ENCODE peak calls at places on chromosomes 1 and 21, in five cellular contexts. One of them, this sample, is unnamed.

GRCh38 chr1:185112343-185112742 is 44.4 kb downstream of the TRMT1L start:
- DNase-seq in foreskin keratinocyte: no peak
- DNase-seq in pancreas: no peak
- DNase-seq in lower leg skin: no peak
- DNase-seq in H9: no peak
- DNase-seq in this sample: no peak

GRCh38 chr21:38712076-38712475 is 93.7 kb upstream of the ETS2 start:
- DNase-seq in foreskin keratinocyte: peak
- DNase-seq in pancreas: no peak
- DNase-seq in lower leg skin: no peak
- DNase-seq in H9: peak
- DNase-seq in this sample: no peak

GRCh38 chr1:92795166-92795565 is 10.3 kb upstream of the EVI5 start:
- DNase-seq in foreskin keratinocyte: no peak
- DNase-seq in pancreas: no peak
- DNase-seq in lower leg skin: no peak
- DNase-seq in H9: no peak
- DNase-seq in this sample: no peak

GRCh38 chr1:246343937-246344336 is 163.1 kb downstream of the SMYD3 start:
- DNase-seq in foreskin keratinocyte: no peak
- DNase-seq in pancreas: no peak
- DNase-seq in lower leg skin: no peak
- DNase-seq in H9: no peak
- DNase-seq in this sample: no peak

GRCh38 chr21:36887983-36888382 is 78.5 kb downstream of the HLCS start:
- DNase-seq in foreskin keratinocyte: no peak
- DNase-seq in pancreas: no peak
- DNase-seq in lower leg skin: no peak
- DNase-seq in H9: no peak
- DNase-seq in this sample: no peak

GRCh38 chr1:87048237-87048636 is 133.8 kb downstream of the HS2ST1 start:
- DNase-seq in foreskin keratinocyte: no peak
- DNase-seq in pancreas: no peak
- DNase-seq in lower leg skin: no peak
- DNase-seq in H9: no peak
- DNase-seq in this sample: no peak

GRCh38 chr1:183025782-183026774 is 2.9 kb downstream of the LAMC1 start:
- DNase-seq in foreskin keratinocyte: peak
- DNase-seq in pancreas: no peak
- DNase-seq in lower leg skin: no peak
- DNase-seq in H9: no peak
- DNase-seq in this sample: peak

GRCh38 chr1:13700521-13701273 is 709 bp downstream of the PRDM2 start:
- DNase-seq in foreskin keratinocyte: peak
- DNase-seq in pancreas: no peak
- DNase-seq in lower leg skin: peak
- DNase-seq in H9: peak
- DNase-seq in this sample: peak

GRCh38 chr1:183385746-183386145 is 32.4 kb downstream of the NMNAT2 start:
- DNase-seq in foreskin keratinocyte: peak
- DNase-seq in pancreas: no peak
- DNase-seq in lower leg skin: no peak
- DNase-seq in H9: no peak
- DNase-seq in this sample: no peak

GRCh38 chr21:28737671-28738279 is 254.9 kb downstream of the LTN1 start:
- DNase-seq in foreskin keratinocyte: peak
- DNase-seq in pancreas: no peak
- DNase-seq in lower leg skin: no peak
- DNase-seq in H9: no peak
- DNase-seq in this sample: no peak

GRCh38 chr1:236502972-236503639 is 20.7 kb upstream of the LGALS8 start:
- DNase-seq in foreskin keratinocyte: peak
- DNase-seq in pancreas: no peak
- DNase-seq in lower leg skin: no peak
- DNase-seq in H9: peak
- DNase-seq in this sample: no peak

GRCh38 chr1:206507395-206508129 is at the start of gene RASSF5:
- DNase-seq in foreskin keratinocyte: no peak
- DNase-seq in pancreas: peak
- DNase-seq in lower leg skin: peak
- DNase-seq in H9: peak
- DNase-seq in this sample: peak

GRCh38 chr1:209567788-209568187 is 15.7 kb upstream of the CAMK1G start:
- DNase-seq in foreskin keratinocyte: peak
- DNase-seq in pancreas: no peak
- DNase-seq in lower leg skin: no peak
- DNase-seq in H9: no peak
- DNase-seq in this sample: no peak

DNA sequence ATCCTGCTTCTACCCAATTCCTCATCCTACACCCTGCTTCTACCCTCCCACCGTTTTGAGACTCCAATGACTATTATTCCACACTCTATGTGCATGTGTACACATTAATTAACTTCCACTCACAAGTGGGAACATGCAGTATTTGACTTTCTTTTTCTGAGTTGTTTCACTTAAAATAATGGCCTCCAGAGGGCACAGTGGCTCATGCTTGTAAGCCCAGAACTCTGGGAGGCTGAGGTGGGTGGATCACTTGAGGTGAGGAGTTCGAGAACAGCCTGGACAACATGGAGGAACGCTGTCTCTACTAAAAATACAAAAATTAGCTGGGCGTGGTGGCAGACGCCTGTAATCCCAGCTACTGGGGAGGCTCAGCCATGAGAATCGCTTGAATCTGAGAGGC is 464.8 kb downstream of the PTBP2 start:
- DNase-seq in foreskin keratinocyte: no peak
- DNase-seq in pancreas: no peak
- DNase-seq in lower leg skin: no peak
- DNase-seq in H9: peak
- DNase-seq in this sample: no peak
- TF ChIP-seq CTCF in foreskin keratinocyte: peak
- TF ChIP-seq CTCF in pancreas: no peak
- TF ChIP-seq CTCF in lower leg skin: no peak
- TF ChIP-seq CTCF in H9: peak
- TF ChIP-seq CTCF in this sample: peak

DNA sequence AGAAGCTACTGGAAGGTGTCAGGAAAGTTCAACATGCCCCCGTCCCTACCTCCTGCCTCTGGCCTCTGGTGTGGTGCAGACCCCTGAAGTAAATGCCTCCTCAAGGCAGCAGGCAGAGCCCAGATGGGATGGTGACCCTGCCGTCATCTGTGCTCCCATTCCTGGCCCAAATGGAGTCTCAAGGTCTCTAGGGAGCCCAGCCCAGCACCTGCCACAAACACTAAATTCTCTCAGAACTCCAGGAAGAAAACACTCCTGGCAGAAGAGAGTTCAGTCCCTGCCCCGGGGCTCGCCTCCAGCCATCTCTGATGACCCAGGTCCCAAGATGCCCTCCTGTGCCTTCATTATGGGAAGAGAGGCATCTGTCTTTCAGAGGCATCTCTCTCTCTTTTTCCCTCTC is 261.6 kb upstream of the TMEM51 start:
- DNase-seq in foreskin keratinocyte: no peak
- DNase-seq in pancreas: no peak
- DNase-seq in lower leg skin: no peak
- DNase-seq in H9: no peak
- DNase-seq in this sample: no peak
- TF ChIP-seq CTCF in foreskin keratinocyte: no peak
- TF ChIP-seq CTCF in pancreas: no peak
- TF ChIP-seq CTCF in lower leg skin: no peak
- TF ChIP-seq CTCF in H9: no peak
- TF ChIP-seq CTCF in this sample: no peak

DNA sequence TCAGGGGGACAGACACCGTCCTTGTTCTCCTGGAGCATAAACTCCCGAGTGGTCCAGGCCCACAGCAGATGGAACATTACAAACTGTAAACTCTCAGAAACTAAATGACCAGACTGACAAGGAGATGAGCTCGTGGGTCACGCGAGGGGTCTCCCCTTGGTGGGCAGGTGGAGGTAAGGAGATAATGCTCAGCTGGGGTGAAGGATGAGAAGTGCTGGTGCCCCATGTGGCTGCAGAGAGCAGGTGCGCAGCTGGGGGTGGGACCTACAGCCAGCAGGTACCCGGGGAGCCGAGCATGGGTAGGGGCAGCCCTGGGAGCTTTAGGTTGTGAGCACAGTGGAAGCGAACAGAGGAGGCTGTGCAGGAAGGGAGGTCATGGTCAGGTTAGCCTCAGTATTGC is 40.1 kb downstream of the AJAP1 start:
- DNase-seq in foreskin keratinocyte: no peak
- DNase-seq in pancreas: no peak
- DNase-seq in lower leg skin: no peak
- DNase-seq in H9: peak
- DNase-seq in this sample: no peak
- TF ChIP-seq CTCF in foreskin keratinocyte: peak
- TF ChIP-seq CTCF in pancreas: no peak
- TF ChIP-seq CTCF in lower leg skin: no peak
- TF ChIP-seq CTCF in H9: peak
- TF ChIP-seq CTCF in this sample: no peak

GRCh38 chr1:12437629-12438028 is 180.4 kb downstream of the DHRS3 start:
- DNase-seq in foreskin keratinocyte: no peak
- DNase-seq in pancreas: no peak
- DNase-seq in lower leg skin: no peak
- DNase-seq in H9: no peak
- DNase-seq in this sample: no peak
- TF ChIP-seq CTCF in foreskin keratinocyte: no peak
- TF ChIP-seq CTCF in pancreas: no peak
- TF ChIP-seq CTCF in lower leg skin: no peak
- TF ChIP-seq CTCF in H9: no peak
- TF ChIP-seq CTCF in this sample: no peak

DNA sequence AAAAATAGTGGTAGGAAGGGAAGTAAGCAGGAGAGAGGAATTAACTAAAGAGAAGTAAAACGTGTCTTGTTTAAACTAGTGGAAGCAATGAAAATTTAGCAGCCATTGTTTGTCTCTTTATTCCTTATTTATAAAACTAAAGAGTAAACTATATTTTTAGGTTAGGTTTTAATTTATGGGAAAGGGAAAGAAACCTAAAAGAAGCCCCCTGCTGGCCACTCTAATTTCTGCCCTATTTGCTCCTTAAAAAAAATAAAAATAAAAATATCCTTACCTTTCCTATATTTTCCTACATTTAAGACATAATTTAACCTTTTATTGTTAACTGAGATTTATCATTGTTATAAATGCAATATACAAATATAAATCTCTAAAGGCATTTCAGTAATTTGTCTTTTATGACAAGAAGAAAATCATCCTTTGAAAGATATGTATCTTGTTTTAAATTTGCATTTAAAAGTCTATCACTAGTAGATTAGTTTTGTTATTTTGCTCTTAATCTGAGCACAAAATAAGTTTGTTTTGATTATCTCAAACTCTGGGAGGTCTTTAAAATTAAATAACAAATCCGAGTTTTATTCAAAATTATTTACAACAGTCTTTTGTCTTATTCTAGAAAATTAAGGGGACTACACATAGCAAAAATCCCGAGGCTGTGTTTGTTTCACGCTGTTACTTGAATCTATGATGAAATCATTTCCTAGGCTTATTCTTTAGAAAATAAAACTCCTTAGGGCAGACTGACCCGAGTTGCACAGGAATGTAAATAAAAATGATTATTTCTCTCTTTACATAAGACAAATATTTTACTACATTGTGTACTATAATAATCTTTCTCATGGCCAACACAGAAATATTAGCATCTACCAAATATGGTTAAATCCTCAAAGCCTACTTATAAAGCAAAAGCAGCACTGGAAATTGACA is 201.7 kb downstream of the NRIP1 start:
- DNase-seq in foreskin keratinocyte: no peak
- DNase-seq in pancreas: no peak
- DNase-seq in lower leg skin: no peak
- DNase-seq in H9: no peak
- DNase-seq in this sample: no peak
- TF ChIP-seq CTCF in foreskin keratinocyte: peak
- TF ChIP-seq CTCF in pancreas: no peak
- TF ChIP-seq CTCF in lower leg skin: no peak
- TF ChIP-seq CTCF in H9: peak
- TF ChIP-seq CTCF in this sample: peak

GRCh38 chr1:17627239-17628052 is 87.9 kb downstream of the ARHGEF10L start:
- DNase-seq in foreskin keratinocyte: no peak
- DNase-seq in pancreas: no peak
- DNase-seq in lower leg skin: no peak
- DNase-seq in H9: no peak
- DNase-seq in this sample: no peak
- TF ChIP-seq CTCF in foreskin keratinocyte: no peak
- TF ChIP-seq CTCF in pancreas: no peak
- TF ChIP-seq CTCF in lower leg skin: no peak
- TF ChIP-seq CTCF in H9: peak
- TF ChIP-seq CTCF in this sample: no peak

GRCh38 chr1:159771501-159771900 is 9.3 kb upstream of the DUSP23 start:
- DNase-seq in foreskin keratinocyte: no peak
- DNase-seq in pancreas: no peak
- DNase-seq in lower leg skin: no peak
- DNase-seq in H9: no peak
- DNase-seq in this sample: no peak

GRCh38 chr1:159778266-159778665 is 2.5 kb upstream of the DUSP23 start:
- DNase-seq in foreskin keratinocyte: no peak
- DNase-seq in pancreas: no peak
- DNase-seq in lower leg skin: no peak
- DNase-seq in H9: no peak
- DNase-seq in this sample: no peak

GRCh38 chr1:159779403-159779851 is 1.3 kb upstream of the DUSP23 start:
- DNase-seq in foreskin keratinocyte: peak
- DNase-seq in pancreas: no peak
- DNase-seq in lower leg skin: no peak
- DNase-seq in H9: no peak
- DNase-seq in this sample: no peak

GRCh38 chr1:159774465-159774864 is 6.3 kb upstream of the DUSP23 start:
- DNase-seq in foreskin keratinocyte: no peak
- DNase-seq in pancreas: no peak
- DNase-seq in lower leg skin: no peak
- DNase-seq in H9: no peak
- DNase-seq in this sample: no peak

DNA sequence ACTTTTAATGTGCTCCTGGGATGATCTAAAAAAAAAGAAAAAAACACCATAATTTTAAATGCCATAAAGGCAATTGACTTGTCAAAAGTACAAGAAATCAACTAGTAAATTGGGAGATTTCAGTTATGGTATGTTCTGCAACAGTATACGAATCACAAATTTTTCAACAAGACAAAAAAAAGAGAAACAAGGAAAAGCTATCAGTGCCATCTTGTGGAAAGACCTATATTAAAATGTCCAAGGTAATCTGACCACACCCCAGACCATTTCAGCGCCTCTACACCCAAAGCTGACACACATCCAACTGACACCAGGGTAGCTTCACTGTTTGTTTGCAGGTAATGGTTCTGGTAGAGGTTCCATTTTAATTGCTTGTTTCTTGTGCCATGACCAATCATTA is 5.0 kb upstream of the DUSP23 start:
- DNase-seq in foreskin keratinocyte: no peak
- DNase-seq in pancreas: no peak
- DNase-seq in lower leg skin: no peak
- DNase-seq in H9: no peak
- DNase-seq in this sample: no peak
- TF ChIP-seq CTCF in foreskin keratinocyte: peak
- TF ChIP-seq CTCF in pancreas: no peak
- TF ChIP-seq CTCF in lower leg skin: no peak
- TF ChIP-seq CTCF in H9: no peak
- TF ChIP-seq CTCF in this sample: no peak

This sample was measured in GM13977.